ENCODE peak calls at places on chromosomes 2 and 18, in seven cellular contexts. N, M, C, A, Z, Q and K are unnamed samples.

GRCh38 chr2:84424152-84424551 is 34.9 kb downstream of the SUCLG1 start:
- DNase-seq in N (peak; percentile 25), M (no peak), C (no peak), A (peak; percentile 25), Z (no peak), Q (no peak), K (peak; percentile 18)

GRCh38 chr2:12465631-12466135 is 251.1 kb upstream of the TRIB2 start:
- DNase-seq in N (no peak), M (no peak), C (no peak), A (peak; percentile 75), Z (no peak), Q (no peak), K (peak; percentile 45)

GRCh38 chr18:36662000-36662399 is 166.8 kb downstream of the TPGS2 start:
- DNase-seq in N (no peak), M (no peak), C (no peak), A (no peak), Z (no peak), Q (no peak), K (peak; percentile 4)

GRCh38 chr2:112021781-112022231 is 33.3 kb upstream of the TMEM87B start:
- DNase-seq in N (no peak), M (peak; percentile 59), C (no peak), A (no peak), Z (no peak), Q (no peak), K (no peak)

GRCh38 chr2:46073540-46074018 is 223.6 kb upstream of the EPAS1 start:
- DNase-seq in N (peak; percentile 89), M (no peak), C (peak; percentile 44), A (peak; percentile 97), Z (peak; percentile 39), Q (no peak), K (no peak)

GRCh38 chr2:70676301-70677035 is 91.5 kb downstream of the ADD2 start:
- DNase-seq in N (no peak), M (no peak), C (no peak), A (no peak), Z (no peak), Q (no peak), K (no peak)

GRCh38 chr2:105760639-105761337 is 16.1 kb downstream of the NCK2 start:
- DNase-seq in N (no peak), M (no peak), C (no peak), A (no peak), Z (no peak), Q (no peak), K (no peak)

GRCh38 chr2:159094173-159094737 is 125.8 kb downstream of the TANC1 start:
- DNase-seq in N (no peak), M (no peak), C (no peak), A (peak; percentile 85), Z (no peak), Q (no peak), K (no peak)

GRCh38 chr2:161206491-161207032 is 46.3 kb downstream of the TANK start:
- DNase-seq in N (no peak), M (no peak), C (no peak), A (peak; percentile 74), Z (no peak), Q (no peak), K (no peak)

GRCh38 chr2:105239924-105240323 is 1.6 kb upstream of the GPR45 start:
- DNase-seq in N (no peak), M (no peak), C (no peak), A (no peak), Z (no peak), Q (no peak), K (no peak)

GRCh38 chr2:168773719-168774521 is 28.5 kb upstream of the NOSTRIN start:
- DNase-seq in N (peak; percentile 13), M (peak; percentile 92), C (peak; percentile 52), A (peak; percentile 82), Z (peak; percentile 71), Q (no peak), K (peak; percentile 64)

GRCh38 chr2:151927501-151928221 is 99.4 kb upstream of the ARL5A start:
- DNase-seq in N (no peak), M (no peak), C (no peak), A (no peak), Z (no peak), Q (no peak), K (no peak)

GRCh38 chr2:147351789-147352188 is 493.0 kb upstream of the ACVR2A start:
- DNase-seq in N (no peak), M (no peak), C (no peak), A (no peak), Z (no peak), Q (no peak), K (no peak)

GRCh38 chr2:216775043-216775453 is 79.7 kb upstream of the IGFBP5 start:
- DNase-seq in N (peak; percentile 8), M (peak; percentile 83), C (peak; percentile 4), A (no peak), Z (peak; percentile 76), Q (no peak), K (peak; percentile 55)

GRCh38 chr2:129726271-129726670 is 253.2 kb upstream of the RAB6C start:
- DNase-seq in N (no peak), M (no peak), C (no peak), A (no peak), Z (no peak), Q (no peak), K (no peak)

GRCh38 chr2:137927846-137928245 is 36.4 kb upstream of the HNMT start:
- DNase-seq in N (no peak), M (no peak), C (no peak), A (no peak), Z (no peak), Q (no peak), K (no peak)

GRCh38 chr18:13532406-13533075 is 193.8 kb downstream of the FAM210A start:
- DNase-seq in N (no peak), M (no peak), C (no peak), A (no peak), Z (no peak), Q (no peak), K (no peak)

GRCh38 chr18:13530215-13530878 is 196.0 kb downstream of the FAM210A start:
- DNase-seq in N (no peak), M (no peak), C (no peak), A (no peak), Z (no peak), Q (no peak), K (no peak)

GRCh38 chr18:13528739-13529392 is 197.5 kb downstream of the FAM210A start:
- DNase-seq in N (no peak), M (no peak), C (no peak), A (no peak), Z (no peak), Q (no peak), K (no peak)

GRCh38 chr18:13531681-13532325 is 194.6 kb downstream of the FAM210A start:
- DNase-seq in N (no peak), M (no peak), C (no peak), A (no peak), Z (no peak), Q (no peak), K (no peak)

GRCh38 chr18:13530879-13531387 is 195.4 kb downstream of the FAM210A start:
- DNase-seq in N (no peak), M (no peak), C (peak; percentile 4), A (peak; percentile 79), Z (no peak), Q (peak; percentile 13), K (peak; percentile 21)
- TF ChIP-seq CTCF in N (peak; percentile 46), M (peak; percentile 37), C (peak; percentile 30), A (peak; percentile 75), Z (peak; percentile 70), Q (peak; percentile 48), K (peak; percentile 34)

GRCh38 chr2:235833971-235834620 is 334.1 kb downstream of the GBX2 start:
- DNase-seq in N (no peak), M (no peak), C (no peak), A (no peak), Z (no peak), Q (no peak), K (no peak)
- TF ChIP-seq MAX in N (no peak), M (no peak), C (no peak), A (no peak), Z (no peak), Q (no peak), K (no peak)

GRCh38 chr18:44241041-44241440 is 439.6 kb upstream of the SETBP1 start:
- DNase-seq in N (no peak), M (no peak), C (no peak), A (no peak), Z (no peak), Q (no peak), K (no peak)
- TF ChIP-seq POLR2A in N (no peak), M (no peak), C (no peak), A (no peak), Z (no peak), Q (no peak), K (no peak)

GRCh38 chr18:41737218-41737617 is 217.8 kb upstream of the PIK3C3 start:
- DNase-seq in N (no peak), M (no peak), C (no peak), A (no peak), Z (no peak), Q (no peak), K (no peak)

GRCh38 chr18:41731887-41732286 is 223.1 kb upstream of the PIK3C3 start:
- DNase-seq in N (no peak), M (no peak), C (no peak), A (peak; percentile 84), Z (no peak), Q (no peak), K (no peak)

GRCh38 chr18:41734917-41735316 is 220.1 kb upstream of the PIK3C3 start:
- DNase-seq in N (no peak), M (no peak), C (no peak), A (no peak), Z (no peak), Q (no peak), K (no peak)

DNA sequence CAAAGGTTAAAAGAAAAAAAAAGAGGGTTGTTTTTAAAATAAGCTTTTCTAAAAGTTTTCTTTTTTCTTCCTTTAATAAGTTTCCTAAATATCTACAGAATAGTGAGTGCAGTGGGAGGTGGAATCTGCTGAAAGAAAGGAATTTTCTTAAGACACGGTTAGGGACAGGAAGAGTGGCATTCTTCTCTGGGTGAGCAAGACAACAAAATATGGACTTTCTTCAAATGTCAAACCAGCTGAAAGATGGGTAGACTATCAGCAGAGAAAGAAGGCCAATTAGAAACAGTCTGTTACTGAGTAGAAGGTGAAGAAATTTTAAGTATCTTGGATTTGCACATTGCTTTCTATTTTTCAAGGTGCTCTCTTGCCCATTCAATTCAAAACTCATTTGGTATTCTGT is 222.7 kb upstream of the PIK3C3 start:
- DNase-seq in N (no peak), M (no peak), C (no peak), A (peak; percentile 52), Z (no peak), Q (no peak), K (no peak)
- TF ChIP-seq CTCF in N (no peak), M (no peak), C (no peak), A (no peak), Z (no peak), Q (no peak), K (no peak)

DNA sequence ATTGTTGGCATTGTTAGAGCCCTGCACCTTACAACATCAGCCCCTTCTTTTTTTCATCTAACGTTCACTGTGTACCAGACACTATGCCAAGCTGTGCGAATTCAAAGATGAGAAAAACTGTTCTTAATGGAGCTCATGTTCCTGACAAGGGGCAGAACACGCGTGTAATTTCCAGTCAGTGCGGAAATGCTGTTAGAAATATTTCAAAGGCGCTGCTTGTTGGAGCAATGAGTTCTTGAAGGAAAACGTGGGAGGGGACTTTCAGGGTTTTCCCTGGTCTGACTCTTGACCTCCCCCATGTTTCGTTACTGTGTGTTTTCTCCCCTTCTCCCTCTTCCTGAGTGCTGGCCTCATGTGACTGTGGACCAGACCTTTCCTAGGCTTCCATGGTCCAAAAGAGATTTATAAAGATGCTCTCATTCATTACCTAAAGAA is 1.5 kb downstream of the MTHFD2 start:
- DNase-seq in N (no peak), M (no peak), C (no peak), A (peak; percentile 30), Z (no peak), Q (no peak), K (peak; percentile 56)
- TF ChIP-seq MAX in N (no peak), M (no peak), C (no peak), A (no peak), Z (no peak), Q (no peak), K (no peak)

GRCh38 chr2:96344011-96344410 is 8.4 kb downstream of the NCAPH start:
- DNase-seq in N (no peak), M (no peak), C (no peak), A (no peak), Z (no peak), Q (no peak), K (no peak)
- TF ChIP-seq POLR2A in N (no peak), M (no peak), C (no peak), A (no peak), Z (no peak), Q (no peak), K (no peak)